ENCODE peak calls at places on chromosomes 4 and X, in five cellular contexts. L, H, R, D and E are unnamed samples. For H3K4me1 and H3K9me3, the result is how much of the 10 kb centered on the place peaks cover.

GRCh38 chr4:108114503-108114902 is 54.2 kb downstream of the LEF1 start:
- DNase-seq in L (peak), D (no peak), H (no peak), R (no peak), E (no peak)

GRCh38 chr4:184439856-184440592 is 34.3 kb downstream of the IRF2 start:
- DNase-seq in R (no peak), H (no peak), L (no peak), D (no peak), E (no peak)

GRCh38 chrX:97159916-97160800 is 276.4 kb downstream of the RPA4 start:
- DNase-seq in R (no peak), H (no peak), L (no peak), D (peak), E (no peak)

GRCh38 chr4:138663883-138664282 is 351.7 kb upstream of the NOCT start:
- DNase-seq in D (no peak), R (no peak), L (no peak), H (no peak), E (no peak)

GRCh38 chr4:30721353-30722091 is 1.4 kb downstream of the PCDH7 start:
- DNase-seq in D (peak), H (no peak), L (no peak), R (no peak), E (no peak)

GRCh38 chrX:41391606-41392005 is 55.5 kb upstream of the NYX start:
- DNase-seq in H (no peak), D (peak), R (no peak), L (no peak), E (no peak)

GRCh38 chr4:67575232-67575888 is 16.8 kb downstream of the STAP1 start:
- DNase-seq in R (no peak), H (no peak), D (no peak), L (peak), E (no peak)

GRCh38 chr4:9602389-9602914 is 158.2 kb downstream of the DEFB131A start:
- DNase-seq in L (no peak), R (no peak), D (no peak), H (no peak), E (no peak)

GRCh38 chr4:16869594-16870245 is 28.7 kb downstream of the LDB2 start:
- DNase-seq in D (no peak), R (no peak), H (no peak), L (no peak), E (no peak)

GRCh38 chr4:174739576-174739975 is 89.5 kb downstream of the GLRA3 start:
- DNase-seq in H (no peak), R (no peak), D (no peak), L (no peak), E (no peak)

GRCh38 chr4:173365359-173365996 is 5.3 kb upstream of the SAP30 start:
- DNase-seq in R (no peak), H (no peak), L (no peak), D (peak), E (no peak)

GRCh38 chrX:905828-906566 is 275.4 kb downstream of the SHOX start:
- DNase-seq in R (no peak), L (no peak), D (no peak), H (no peak), E (no peak)

GRCh38 chr4:40196724-40197281 is at the start of gene RHOH:
- DNase-seq in D (peak), R (no peak), L (peak), H (no peak), E (no peak)

GRCh38 chrX:1593286-1594271 is 2.2 kb downstream of the AKAP17A start:
- DNase-seq in R (no peak), D (no peak), H (peak), L (no peak), E (no peak)

GRCh38 chrX:149495573-149496071 is 9.5 kb downstream of the IDS start:
- DNase-seq in D (no peak), L (no peak), R (no peak), H (no peak), E (no peak)

GRCh38 chrX:78124304-78124703 is 15.1 kb downstream of the TAF9B start:
- DNase-seq in H (no peak), R (no peak), L (no peak), D (no peak), E (no peak)

GRCh38 chr4:159048166-159048886 is 54.6 kb upstream of the RAPGEF2 start:
- DNase-seq in D (peak), L (no peak), H (peak), R (no peak), E (no peak)

GRCh38 chr4:112173593-112174559 is 28.6 kb downstream of the FAM241A start:
- DNase-seq in L (no peak), R (no peak), D (no peak), H (no peak), E (no peak)

GRCh38 chrX:1450381-1451161 is 2.1 kb downstream of the ASMTL start:
- DNase-seq in L (no peak), R (no peak), D (peak), H (peak), E (no peak)

GRCh38 chrX:116240446-116240845 is 69.9 kb downstream of the AGTR2 start:
- DNase-seq in L (no peak), H (no peak), D (peak), R (no peak), E (no peak)

GRCh38 chrX:323721-324628 is 5.4 kb upstream of the GTPBP6 start:
- DNase-seq in R (peak), H (peak), L (peak), D (peak), E (peak)

GRCh38 chr4:77449162-77449561 is 156.5 kb upstream of the CXCL13 start:
- DNase-seq in L (no peak), D (no peak), H (no peak), R (no peak), E (no peak)

GRCh38 chr4:3669553-3669949 is 96.6 kb upstream of the ADRA2C start:
- DNase-seq in L (no peak), R (no peak), H (no peak), D (no peak), E (no peak)

GRCh38 chr4:3666263-3666662 is 99.9 kb upstream of the ADRA2C start:
- DNase-seq in H (no peak), L (peak), D (no peak), R (no peak), E (no peak)

GRCh38 chr4:3665360-3665891 is 100.8 kb upstream of the ADRA2C start:
- DNase-seq in R (no peak), D (no peak), L (no peak), H (no peak), E (no peak)

GRCh38 chr4:3668825-3669552 is 97.2 kb upstream of the ADRA2C start:
- DNase-seq in D (no peak), R (no peak), H (no peak), L (no peak), E (no peak)

DNA sequence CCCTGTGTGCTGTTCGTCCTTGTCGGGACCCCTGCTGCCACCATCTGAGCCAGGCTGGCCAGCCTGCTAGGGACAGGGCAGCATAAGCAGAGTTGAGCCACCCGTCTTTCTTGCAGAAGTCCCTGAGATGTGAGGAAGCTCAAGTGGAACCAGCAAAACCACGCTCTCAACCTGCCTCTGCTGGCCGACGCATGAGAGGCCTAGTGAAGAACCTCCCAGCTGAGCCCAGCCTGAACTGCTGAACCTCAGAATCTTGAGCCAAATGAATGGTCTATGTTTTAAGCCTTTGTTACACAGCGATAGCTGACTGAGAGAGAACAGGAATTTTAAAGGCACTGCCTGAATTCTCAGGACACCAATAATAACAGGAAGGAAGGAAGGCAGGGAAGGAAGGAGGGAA is 98.9 kb upstream of the ADRA2C start:
- DNase-seq in L (no peak), D (no peak), R (no peak), H (no peak), E (no peak)
- H3K4me1 ChIP-seq in L (under half), D (under half), R (under half), H (under half), E (under half)

DNA sequence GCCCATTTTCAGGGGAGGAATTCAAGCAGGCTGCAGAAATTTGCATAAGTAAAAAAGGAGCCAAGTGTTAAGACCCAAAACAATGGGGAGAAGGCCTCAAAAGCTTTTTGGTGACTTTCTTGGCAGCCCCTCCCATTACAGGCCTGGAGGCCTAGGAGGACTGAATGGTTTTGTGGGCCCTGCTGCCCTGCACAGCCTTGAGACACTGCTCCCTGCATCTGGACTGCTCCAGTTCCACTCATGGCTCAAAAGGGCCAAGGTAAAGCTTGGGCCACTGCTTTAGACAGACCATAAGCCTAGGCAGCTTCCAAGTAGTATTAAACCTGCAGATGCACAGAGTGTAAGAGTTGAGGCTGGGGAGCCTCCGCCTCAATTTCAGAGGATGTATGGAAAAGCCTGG is 501.6 kb downstream of the MID1IP1 start:
- DNase-seq in D (no peak), H (no peak), L (no peak), R (no peak), E (no peak)
- H3K9me3 ChIP-seq in D (under half), H (under half), L (under half), R (under half), E (under half)

DNA sequence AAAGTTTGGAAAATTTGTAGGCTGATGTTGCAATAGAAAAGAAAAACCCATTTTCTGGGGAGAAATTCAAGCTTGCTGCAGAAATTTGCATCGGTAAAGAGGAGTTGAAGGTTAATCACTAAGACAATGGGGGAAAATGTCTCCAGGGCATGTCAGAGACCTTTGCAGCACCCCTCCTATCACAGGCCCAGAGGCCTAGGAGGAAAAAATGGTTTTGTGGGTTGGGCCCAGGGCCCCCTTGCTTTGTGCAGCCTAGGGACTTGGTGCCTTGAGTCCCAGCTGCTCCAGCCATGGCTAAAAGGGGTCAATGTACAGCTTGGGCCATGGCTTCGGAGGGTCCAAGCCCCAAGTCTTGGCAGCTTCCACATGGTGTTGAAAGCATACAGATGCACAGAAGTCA is 17.8 kb downstream of the TMSB15A start:
- DNase-seq in L (no peak), H (no peak), D (no peak), R (no peak), E (no peak)
- TF ChIP-seq CTCF in L (no peak), H (no peak), D (no peak), R (no peak), E (no peak)

DNA sequence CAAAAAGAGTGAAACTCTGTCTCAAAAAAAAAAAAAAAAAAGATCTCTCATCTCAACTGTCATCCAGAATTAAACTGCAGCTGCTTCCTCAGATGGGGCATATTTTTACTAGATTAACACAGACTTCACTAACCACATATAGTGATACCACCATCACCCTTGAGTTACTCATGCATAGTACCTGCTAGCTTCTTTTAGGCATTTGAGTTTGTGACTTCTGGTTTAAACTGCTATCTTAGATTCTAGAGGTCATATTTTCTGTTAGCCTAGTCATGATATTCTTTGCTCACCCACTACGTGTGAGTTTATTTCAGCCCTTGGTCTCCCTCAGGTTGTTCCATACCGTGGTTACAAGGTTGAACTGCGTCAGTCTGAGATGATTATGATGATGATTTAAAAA is 154.9 kb upstream of the BMP3 start:
- DNase-seq in L (peak), D (no peak), H (no peak), R (no peak), E (no peak)
- H3K4me1 ChIP-seq in L (half or more), D (under half), H (under half), R (under half), E (under half)